ENCODE peak calls at places on chromosomes 1 and 21, in nine cellular contexts. C is caudate nucleus; E is stimulated activated CD4-positive, alpha-beta T cell treated with anti-CD3 and anti-CD28 coated beads, Interleukin-15, amount 100 ng/mL, for 1 hour; L is HL-60; Z is bronchial epithelial cell; Q is GM04504; N is K562; H is NCI-H345; B is posterior cingulate gyrus. Y is an unnamed sample.

GRCh38 chr1:202184750-202185460 is 8.7 kb upstream of the LGR6 start:
- DNase-seq in B (peak; percentile 84), Q (peak; percentile 61), N (peak; percentile 91), L (peak; percentile 77), C (peak; percentile 23), E (peak; percentile 34), Z (peak; percentile 72), H (peak; percentile 81), Y (peak; percentile 25)

GRCh38 chr1:241837901-241838300 is 10.1 kb upstream of the EXO1 start:
- DNase-seq in H (no peak), Z (peak; percentile 13), C (no peak), N (no peak), E (no peak), L (no peak), B (no peak), Q (no peak), Y (no peak)

GRCh38 chr21:44067011-44067839 is 40.0 kb upstream of the PWP2 start:
- DNase-seq in Q (no peak), N (no peak), Z (no peak), L (no peak), E (no peak), H (no peak), B (no peak), C (no peak), Y (no peak)

GRCh38 chr1:198056255-198056654 is 100.5 kb upstream of the NEK7 start:
- DNase-seq in N (no peak), Q (no peak), B (no peak), Z (no peak), H (no peak), L (no peak), E (no peak), C (no peak), Y (no peak)

GRCh38 chr1:31216016-31216415 is 23.7 kb downstream of the NKAIN1 start:
- DNase-seq in N (no peak), Z (peak; percentile 56), H (peak; percentile 85), L (no peak), E (no peak), C (no peak), B (peak; percentile 69), Q (no peak), Y (no peak)

GRCh38 chr1:99502400-99502799 is 143.5 kb upstream of the PALMD start:
- DNase-seq in Z (no peak), Q (no peak), B (no peak), C (no peak), N (no peak), L (no peak), H (no peak), E (no peak), Y (no peak)

GRCh38 chr1:90671251-90671650 is 45.9 kb downstream of the BARHL2 start:
- DNase-seq in Q (no peak), L (no peak), E (no peak), B (no peak), Z (no peak), N (no peak), H (no peak), C (no peak), Y (no peak)

GRCh38 chr1:117735045-117735992 is 129.5 kb downstream of the TENT5C start:
- DNase-seq in N (no peak), C (no peak), B (no peak), H (peak; percentile 24), L (no peak), Z (peak; percentile 56), Q (peak; percentile 23), E (no peak), Y (no peak)

GRCh38 chr1:176466514-176466913 is 3.5 kb downstream of the PAPPA2 start:
- DNase-seq in L (no peak), E (no peak), Q (no peak), C (no peak), B (no peak), N (peak; percentile 40), H (no peak), Z (no peak), Y (no peak)

GRCh38 chr1:151831605-151832004 is at the start of gene RORC:
- DNase-seq in E (no peak), N (no peak), B (no peak), C (no peak), H (no peak), Z (no peak), L (no peak), Q (no peak), Y (no peak)

GRCh38 chr1:9871707-9872425 is 38.2 kb downstream of the CTNNBIP1 start:
- DNase-seq in L (no peak), N (no peak), E (no peak), C (no peak), B (no peak), Z (no peak), Q (no peak), H (no peak), Y (no peak)

GRCh38 chr1:206005761-206006160 is 2.6 kb upstream of the RAB7B start:
- DNase-seq in L (no peak), N (no peak), E (no peak), Q (no peak), H (no peak), B (no peak), Z (no peak), C (no peak), Y (no peak)

GRCh38 chr21:18493420-18493819 is 89.8 kb upstream of the TMPRSS15 start:
- DNase-seq in H (no peak), E (no peak), L (no peak), B (no peak), C (peak; percentile 2), Z (peak; percentile 7), Q (peak; percentile 72), N (no peak), Y (peak; percentile 9)

GRCh38 chr1:60008500-60008899 is 65.1 kb downstream of the C1orf87 start:
- DNase-seq in Z (no peak), C (no peak), Q (no peak), H (no peak), N (no peak), B (no peak), E (no peak), L (no peak), Y (no peak)

GRCh38 chr1:200670215-200671118 is 760 bp upstream of the DDX59 start:
- DNase-seq in L (no peak), Z (no peak), B (peak; percentile 41), E (no peak), C (no peak), N (peak; percentile 49), Q (no peak), H (peak; percentile 52), Y (peak; percentile 31)

GRCh38 chr1:45622267-45622890 is 1.5 kb downstream of the CCDC17 start:
- DNase-seq in L (no peak), E (no peak), N (peak; percentile 37), Q (no peak), C (no peak), Z (no peak), H (no peak), B (no peak), Y (no peak)

Y was measured in GM04503.